ENCODE peak calls at places on chromosomes 4 and X, in five cellular contexts. E is NCI-H1092, B is right lobe of liver, Q is cardiac fibroblast, T is AG04449. P is an unnamed sample.

GRCh38 chrX:46686003-46686645 is 72.8 kb downstream of the SLC9A7 start:
- DNase-seq in E (no peak), B (no peak), Q (peak; percentile 52), T (no peak), P (no peak)

GRCh38 chr4:170682511-170682910 is 592.8 kb upstream of the AADAT start:
- DNase-seq in E (no peak), B (no peak), Q (no peak), T (no peak), P (no peak)

GRCh38 chr4:180615746-180616145 is 1627.5 kb upstream of the TENM3 start:
- DNase-seq in E (no peak), B (no peak), Q (no peak), T (no peak), P (no peak)

GRCh38 chr4:73674451-73674919 is 54.2 kb upstream of the RASSF6 start:
- DNase-seq in E (no peak), B (no peak), Q (peak; percentile 37), T (no peak), P (no peak)

GRCh38 chr4:111802191-111802590 is 343.1 kb upstream of the FAM241A start:
- DNase-seq in E (no peak), B (no peak), Q (no peak), T (no peak), P (no peak)

GRCh38 chrX:29926056-29926455 is 289.3 kb upstream of the MAGEB2 start:
- DNase-seq in E (no peak), B (no peak), Q (no peak), T (no peak), P (no peak)

GRCh38 chrX:77505227-77505626 is 58.0 kb downstream of the FGF16 start:
- DNase-seq in E (no peak), B (no peak), Q (peak; percentile 68), T (peak; percentile 9), P (no peak)

GRCh38 chr4:83272900-83273299 is 11.7 kb downstream of the COQ2 start:
- DNase-seq in E (no peak), B (no peak), Q (no peak), T (no peak), P (no peak)

GRCh38 chrX:47877327-47877726 is 40.6 kb downstream of the ZNF81 start:
- DNase-seq in E (no peak), B (no peak), Q (no peak), T (no peak), P (no peak)

GRCh38 chr4:186255122-186255521 is 10.9 kb upstream of the F11 start:
- DNase-seq in E (no peak), B (no peak), Q (no peak), T (no peak), P (no peak)

GRCh38 chr4:118683513-118683912 is 1.7 kb upstream of the METTL14 start:
- DNase-seq in E (no peak), B (no peak), Q (peak; percentile 7), T (no peak), P (no peak)

GRCh38 chr4:80709082-80709869 is 321.2 kb upstream of the BMP3 start:
- DNase-seq in E (no peak), B (no peak), Q (no peak), T (no peak), P (no peak)

GRCh38 chrX:259692-260355 is 21.4 kb upstream of the PLCXD1 start:
- DNase-seq in E (no peak), B (peak; percentile 38), Q (no peak), T (no peak), P (no peak)

GRCh38 chr4:17535906-17536305 is 20.9 kb downstream of the CLRN2 start:
- DNase-seq in E (no peak), B (no peak), Q (no peak), T (no peak), P (no peak)

GRCh38 chr4:179472164-179472563 is 2029.9 kb upstream of the AGA start:
- DNase-seq in E (no peak), B (no peak), Q (no peak), T (no peak), P (no peak)

GRCh38 chr4:68271851-68272756 is 26.6 kb upstream of the TMPRSS11B start:
- DNase-seq in E (no peak), B (no peak), Q (peak; percentile 76), T (peak; percentile 45), P (no peak)

GRCh38 chr4:8219236-8219635 is 20.1 kb downstream of the SH3TC1 start:
- DNase-seq in E (no peak), B (no peak), Q (no peak), T (no peak), P (no peak)

GRCh38 chr4:52869196-52869595 is 7.1 kb downstream of the RASL11B start:
- DNase-seq in E (peak; percentile 57), B (no peak), Q (peak; percentile 55), T (no peak), P (no peak)

GRCh38 chr4:69467797-69468196 is 27.9 kb downstream of the UGT2B4 start:
- DNase-seq in E (no peak), B (no peak), Q (no peak), T (no peak), P (no peak)

GRCh38 chr4:75673959-75674328 is 733 bp upstream of the G3BP2 start:
- DNase-seq in E (no peak), B (no peak), Q (peak; percentile 79), T (no peak), P (no peak)

GRCh38 chr4:2295535-2296442 is 33.9 kb upstream of the MXD4 start:
- DNase-seq in E (no peak), B (peak; percentile 40), Q (no peak), T (no peak), P (no peak)

GRCh38 chr4:48756689-48757220 is 23.3 kb downstream of the FRYL start:
- DNase-seq in E (no peak), B (no peak), Q (no peak), T (no peak), P (no peak)

GRCh38 chr4:153204247-153205027 is at the start of gene TRIM2:
- DNase-seq in E (peak; percentile 25), B (peak; percentile 55), Q (peak; percentile 84), T (no peak), P (peak; percentile 91)

GRCh38 chr4:90095000-90095399 is 32.2 kb upstream of the CCSER1 start:
- DNase-seq in E (no peak), B (no peak), Q (no peak), T (no peak), P (no peak)

GRCh38 chrX:16930392-16930791 is 16.1 kb upstream of the REPS2 start:
- DNase-seq in E (no peak), B (no peak), Q (peak; percentile 71), T (no peak), P (no peak)

GRCh38 chrX:134418317-134419113 is 41.5 kb upstream of the HPRT1 start:
- DNase-seq in E (no peak), B (no peak), Q (no peak), T (no peak), P (no peak)

GRCh38 chr4:2828758-2829181 is 14.9 kb upstream of the ADD1 start:
- DNase-seq in E (no peak), B (peak; percentile 44), Q (no peak), T (no peak), P (peak; percentile 13)

GRCh38 chr4:102263024-102263787 is 82.1 kb downstream of the SLC39A8 start:
- DNase-seq in E (peak; percentile 45), B (no peak), Q (peak; percentile 54), T (no peak), P (no peak)

GRCh38 chr4:49032440-49033161 is 46.5 kb downstream of the CWH43 start:
- DNase-seq in E (peak; percentile 11), B (no peak), Q (peak; percentile 0), T (no peak), P (no peak)

GRCh38 chrX:46574941-46575381 is 1.4 kb downstream of the CHST7 start:
- DNase-seq in E (peak; percentile 18), B (peak; percentile 50), Q (peak; percentile 18), T (no peak), P (no peak)

GRCh38 chr4:98657531-98658286 is 702 bp downstream of the TSPAN5 start:
- DNase-seq in E (peak; percentile 57), B (no peak), Q (peak; percentile 73), T (no peak), P (peak; percentile 65)